ENCODE peak calls at places on chromosomes 16 and 17, in seven cellular contexts. I, N, E, Z, R, U and F are unnamed samples.

GRCh38 chr17:752620-753219 is 656 bp upstream of the GEMIN4 start:
- DNase-seq in I (peak), N (no peak), E (no peak), Z (peak), R (no peak), U (peak), F (peak)

GRCh38 chr16:9941245-9941644 is 241.0 kb downstream of the GRIN2A start:
- DNase-seq in I (no peak), N (no peak), E (no peak), Z (no peak), R (no peak), U (no peak), F (no peak)

GRCh38 chr17:64969046-64969501 is 49.8 kb upstream of the LRRC37A3 start:
- DNase-seq in I (no peak), N (no peak), E (no peak), Z (no peak), R (no peak), U (no peak), F (no peak)

GRCh38 chr17:48510761-48511604 is 19.8 kb downstream of the HOXB1 start:
- DNase-seq in I (no peak), N (no peak), E (no peak), Z (no peak), R (no peak), U (no peak), F (peak)

GRCh38 chr16:48157794-48158193 is 2.0 kb upstream of the ABCC12 start:
- DNase-seq in I (no peak), N (no peak), E (no peak), Z (no peak), R (no peak), U (no peak), F (no peak)

GRCh38 chr17:72400488-72400827 is 279.6 kb downstream of the SOX9 start:
- DNase-seq in I (no peak), N (no peak), E (no peak), Z (no peak), R (no peak), U (no peak), F (no peak)

GRCh38 chr16:9706217-9706616 is 476.0 kb downstream of the GRIN2A start:
- DNase-seq in I (no peak), N (no peak), E (no peak), Z (no peak), R (no peak), U (no peak), F (no peak)

GRCh38 chr16:13793788-13794461 is 126.0 kb upstream of the ERCC4 start:
- DNase-seq in I (no peak), N (no peak), E (no peak), Z (no peak), R (no peak), U (no peak), F (no peak)

GRCh38 chr17:45388604-45389325 is 43.9 kb downstream of the ARHGAP27 start:
- DNase-seq in I (no peak), N (no peak), E (no peak), Z (no peak), R (no peak), U (no peak), F (no peak)

GRCh38 chr16:67279296-67280089 is at the start of gene PLEKHG4:
- DNase-seq in I (peak), N (peak), E (peak), Z (peak), R (peak), U (peak), F (peak)

GRCh38 chr16:85100265-85100664 is 12.0 kb downstream of the CIBAR2 start:
- DNase-seq in I (no peak), N (no peak), E (no peak), Z (no peak), R (no peak), U (no peak), F (no peak)